ENCODE peak calls at places on chromosomes 16 and 17, in eight cellular contexts. One of them, this sample, is unnamed.

GRCh38 chr17:43025766-43026537 is 921 bp downstream of the RND2 start:
- DNase-seq in HFFc6: no peak
- DNase-seq in heart left ventricle: no peak
- DNase-seq in cardiac muscle cell: no peak
- DNase-seq in choroid plexus epithelial cell: no peak
- DNase-seq in breast epithelium: no peak
- DNase-seq in RWPE1: no peak
- DNase-seq in AG09319: no peak
- DNase-seq in this sample: no peak

GRCh38 chr17:29151567-29151966 is 28.6 kb downstream of the MYO18A start:
- DNase-seq in choroid plexus epithelial cell: peak
- DNase-seq in HFFc6: peak
- DNase-seq in breast epithelium: no peak
- DNase-seq in AG09319: no peak
- DNase-seq in RWPE1: peak
- DNase-seq in cardiac muscle cell: peak
- DNase-seq in heart left ventricle: no peak
- DNase-seq in this sample: no peak

GRCh38 chr17:59154335-59154720 is 658 bp downstream of the SKA2 start:
- DNase-seq in AG09319: no peak
- DNase-seq in breast epithelium: no peak
- DNase-seq in HFFc6: no peak
- DNase-seq in RWPE1: peak
- DNase-seq in choroid plexus epithelial cell: peak
- DNase-seq in cardiac muscle cell: peak
- DNase-seq in heart left ventricle: no peak
- DNase-seq in this sample: no peak

GRCh38 chr16:27982184-27982583 is 81.3 kb downstream of the GSG1L start:
- DNase-seq in heart left ventricle: no peak
- DNase-seq in breast epithelium: no peak
- DNase-seq in cardiac muscle cell: no peak
- DNase-seq in HFFc6: no peak
- DNase-seq in choroid plexus epithelial cell: no peak
- DNase-seq in AG09319: no peak
- DNase-seq in RWPE1: no peak
- DNase-seq in this sample: no peak

GRCh38 chr17:17406225-17406624 is 70.6 kb upstream of the MED9 start:
- DNase-seq in AG09319: no peak
- DNase-seq in cardiac muscle cell: no peak
- DNase-seq in breast epithelium: peak
- DNase-seq in heart left ventricle: no peak
- DNase-seq in RWPE1: no peak
- DNase-seq in choroid plexus epithelial cell: no peak
- DNase-seq in HFFc6: no peak
- DNase-seq in this sample: no peak

GRCh38 chr16:56864910-56865309 is at the start of gene SLC12A3:
- DNase-seq in choroid plexus epithelial cell: no peak
- DNase-seq in HFFc6: no peak
- DNase-seq in AG09319: no peak
- DNase-seq in heart left ventricle: no peak
- DNase-seq in RWPE1: no peak
- DNase-seq in cardiac muscle cell: no peak
- DNase-seq in breast epithelium: no peak
- DNase-seq in this sample: no peak

GRCh38 chr16:7051586-7052349 is 280.9 kb upstream of the RBFOX1 start:
- DNase-seq in cardiac muscle cell: no peak
- DNase-seq in AG09319: no peak
- DNase-seq in heart left ventricle: no peak
- DNase-seq in choroid plexus epithelial cell: no peak
- DNase-seq in RWPE1: no peak
- DNase-seq in HFFc6: no peak
- DNase-seq in breast epithelium: no peak
- DNase-seq in this sample: no peak

GRCh38 chr16:31460582-31461002 is 1.3 kb downstream of the ARMC5 start:
- DNase-seq in heart left ventricle: no peak
- DNase-seq in AG09319: peak
- DNase-seq in choroid plexus epithelial cell: peak
- DNase-seq in RWPE1: no peak
- DNase-seq in cardiac muscle cell: peak
- DNase-seq in HFFc6: peak
- DNase-seq in breast epithelium: no peak
- DNase-seq in this sample: peak

GRCh38 chr17:1707107-1707506 is 3.1 kb downstream of the TLCD2 start:
- DNase-seq in heart left ventricle: no peak
- DNase-seq in AG09319: no peak
- DNase-seq in HFFc6: no peak
- DNase-seq in breast epithelium: no peak
- DNase-seq in RWPE1: no peak
- DNase-seq in choroid plexus epithelial cell: no peak
- DNase-seq in cardiac muscle cell: no peak
- DNase-seq in this sample: no peak

DNA sequence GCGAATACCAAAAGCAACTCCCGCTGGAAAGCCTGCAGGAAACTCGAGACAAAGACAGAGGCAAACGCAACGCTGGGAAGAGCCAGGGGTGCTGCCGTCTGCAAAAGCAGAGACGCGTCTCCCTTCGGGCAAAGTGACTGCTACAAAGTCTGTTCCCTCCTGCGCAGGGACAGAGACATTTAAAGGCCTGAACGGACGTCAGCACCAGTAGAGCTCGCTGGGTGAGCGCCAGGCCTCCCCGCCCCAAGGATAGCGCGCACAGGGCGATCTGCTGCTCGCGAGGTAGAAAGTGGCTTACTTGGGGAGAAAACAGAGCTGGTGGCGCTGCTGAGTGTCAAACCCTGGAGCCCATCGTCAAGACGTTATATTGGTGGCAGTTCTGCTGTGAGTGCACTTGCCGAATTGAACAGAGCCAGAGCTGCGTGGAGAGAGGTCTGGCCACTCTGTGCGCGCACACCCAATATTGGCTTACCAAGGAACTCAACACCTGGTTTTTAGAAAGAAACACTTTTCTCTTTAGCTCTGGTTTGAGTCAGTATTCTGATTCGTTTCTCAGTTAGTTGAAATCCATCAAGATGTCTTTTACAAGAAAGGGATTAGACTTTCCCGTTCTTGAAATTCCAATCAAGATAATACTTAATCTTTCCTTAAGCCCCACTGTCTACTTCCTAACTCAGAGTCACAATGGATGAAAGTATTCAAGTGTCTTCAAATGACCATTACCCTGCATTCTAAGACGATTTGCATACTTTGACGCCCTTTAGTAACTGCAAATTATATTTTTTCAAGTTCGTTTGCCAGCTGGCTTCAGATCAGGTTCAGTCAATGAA is 190.1 kb downstream of the USP22 start:
- DNase-seq in heart left ventricle: peak
- DNase-seq in cardiac muscle cell: peak
- DNase-seq in HFFc6: no peak
- DNase-seq in RWPE1: no peak
- DNase-seq in choroid plexus epithelial cell: peak
- DNase-seq in breast epithelium: no peak
- DNase-seq in AG09319: no peak
- DNase-seq in this sample: no peak
- TF ChIP-seq CTCF in heart left ventricle: no peak
- TF ChIP-seq CTCF in cardiac muscle cell: no peak
- TF ChIP-seq CTCF in HFFc6: no peak
- TF ChIP-seq CTCF in RWPE1: no peak
- TF ChIP-seq CTCF in choroid plexus epithelial cell: no peak
- TF ChIP-seq CTCF in breast epithelium: no peak
- TF ChIP-seq CTCF in AG09319: no peak
- TF ChIP-seq CTCF in this sample: no peak

GRCh38 chr16:83418565-83418964 is 389.2 kb upstream of the HSBP1 start:
- DNase-seq in choroid plexus epithelial cell: no peak
- DNase-seq in AG09319: no peak
- DNase-seq in heart left ventricle: no peak
- DNase-seq in cardiac muscle cell: no peak
- DNase-seq in RWPE1: no peak
- DNase-seq in breast epithelium: no peak
- DNase-seq in HFFc6: no peak
- DNase-seq in this sample: no peak
- TF ChIP-seq CTCF in choroid plexus epithelial cell: peak
- TF ChIP-seq CTCF in AG09319: no peak
- TF ChIP-seq CTCF in heart left ventricle: no peak
- TF ChIP-seq CTCF in cardiac muscle cell: no peak
- TF ChIP-seq CTCF in RWPE1: no peak
- TF ChIP-seq CTCF in breast epithelium: no peak
- TF ChIP-seq CTCF in HFFc6: peak
- TF ChIP-seq CTCF in this sample: no peak

DNA sequence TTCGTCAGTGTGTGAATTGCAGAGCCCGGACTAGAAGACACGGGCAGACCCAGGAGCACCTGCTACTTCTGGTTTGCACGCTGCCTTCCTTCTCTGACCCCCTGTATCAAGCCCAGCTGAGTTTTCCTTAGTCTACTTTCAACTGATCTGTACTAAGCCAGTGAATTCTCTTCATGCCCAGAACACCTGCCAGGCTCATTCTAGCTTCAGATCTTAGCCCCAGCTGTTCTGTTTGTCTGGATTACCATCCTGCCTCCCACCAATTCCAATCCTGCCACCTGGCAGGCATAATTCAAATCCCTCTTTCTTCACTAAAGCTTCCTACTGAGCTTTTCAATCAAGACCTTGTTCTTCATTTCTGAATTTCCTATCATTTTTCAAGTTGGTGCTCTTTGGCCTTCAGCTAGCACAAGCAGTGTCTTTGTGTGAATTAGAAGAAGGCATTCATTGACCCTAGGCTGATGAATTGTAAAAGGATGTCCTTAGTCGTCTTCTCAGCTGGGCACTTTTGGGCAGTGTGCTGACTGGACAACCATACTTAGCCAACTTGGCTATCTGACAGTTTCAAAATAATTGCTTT is 357.6 kb downstream of the UTP18 start:
- DNase-seq in HFFc6: no peak
- DNase-seq in cardiac muscle cell: no peak
- DNase-seq in choroid plexus epithelial cell: no peak
- DNase-seq in RWPE1: no peak
- DNase-seq in breast epithelium: no peak
- DNase-seq in AG09319: no peak
- DNase-seq in heart left ventricle: no peak
- DNase-seq in this sample: no peak
- TF ChIP-seq CTCF in HFFc6: no peak
- TF ChIP-seq CTCF in cardiac muscle cell: no peak
- TF ChIP-seq CTCF in choroid plexus epithelial cell: no peak
- TF ChIP-seq CTCF in RWPE1: no peak
- TF ChIP-seq CTCF in breast epithelium: no peak
- TF ChIP-seq CTCF in AG09319: no peak
- TF ChIP-seq CTCF in heart left ventricle: no peak
- TF ChIP-seq CTCF in this sample: no peak

GRCh38 chr17:16378631-16379282 is 2.1 kb upstream of the UBB start:
- DNase-seq in cardiac muscle cell: no peak
- DNase-seq in AG09319: no peak
- DNase-seq in heart left ventricle: no peak
- DNase-seq in breast epithelium: no peak
- DNase-seq in choroid plexus epithelial cell: no peak
- DNase-seq in HFFc6: no peak
- DNase-seq in RWPE1: peak
- DNase-seq in this sample: no peak

GRCh38 chr17:16380640-16381495 is at the start of gene UBB:
- DNase-seq in HFFc6: peak
- DNase-seq in RWPE1: peak
- DNase-seq in cardiac muscle cell: peak
- DNase-seq in AG09319: peak
- DNase-seq in choroid plexus epithelial cell: peak
- DNase-seq in heart left ventricle: peak
- DNase-seq in breast epithelium: peak
- DNase-seq in this sample: peak

GRCh38 chr17:16381496-16381820 is 567 bp downstream of the UBB start:
- DNase-seq in heart left ventricle: no peak
- DNase-seq in choroid plexus epithelial cell: no peak
- DNase-seq in RWPE1: no peak
- DNase-seq in HFFc6: peak
- DNase-seq in AG09319: no peak
- DNase-seq in breast epithelium: no peak
- DNase-seq in cardiac muscle cell: peak
- DNase-seq in this sample: no peak

GRCh38 chr17:16377804-16378400 is 3.0 kb upstream of the UBB start:
- DNase-seq in HFFc6: peak
- DNase-seq in cardiac muscle cell: peak
- DNase-seq in breast epithelium: no peak
- DNase-seq in choroid plexus epithelial cell: peak
- DNase-seq in heart left ventricle: no peak
- DNase-seq in RWPE1: no peak
- DNase-seq in AG09319: no peak
- DNase-seq in this sample: no peak

GRCh38 chr17:16379654-16380053 is 1.2 kb upstream of the UBB start:
- DNase-seq in AG09319: no peak
- DNase-seq in choroid plexus epithelial cell: no peak
- DNase-seq in heart left ventricle: no peak
- DNase-seq in HFFc6: no peak
- DNase-seq in breast epithelium: no peak
- DNase-seq in cardiac muscle cell: no peak
- DNase-seq in RWPE1: no peak
- DNase-seq in this sample: no peak
- TF ChIP-seq CTCF in AG09319: no peak
- TF ChIP-seq CTCF in choroid plexus epithelial cell: no peak
- TF ChIP-seq CTCF in heart left ventricle: no peak
- TF ChIP-seq CTCF in HFFc6: no peak
- TF ChIP-seq CTCF in breast epithelium: no peak
- TF ChIP-seq CTCF in cardiac muscle cell: no peak
- TF ChIP-seq CTCF in RWPE1: no peak
- TF ChIP-seq CTCF in this sample: no peak

GRCh38 chr17:55332296-55333041 is 67.7 kb downstream of the HLF start:
- DNase-seq in AG09319: no peak
- DNase-seq in cardiac muscle cell: no peak
- DNase-seq in choroid plexus epithelial cell: no peak
- DNase-seq in breast epithelium: no peak
- DNase-seq in HFFc6: no peak
- DNase-seq in RWPE1: no peak
- DNase-seq in heart left ventricle: no peak
- DNase-seq in this sample: no peak

GRCh38 chr17:55334881-55335523 is 70.2 kb downstream of the HLF start:
- DNase-seq in HFFc6: no peak
- DNase-seq in AG09319: no peak
- DNase-seq in breast epithelium: no peak
- DNase-seq in cardiac muscle cell: no peak
- DNase-seq in choroid plexus epithelial cell: no peak
- DNase-seq in heart left ventricle: no peak
- DNase-seq in RWPE1: no peak
- DNase-seq in this sample: no peak

GRCh38 chr17:55336426-55336825 is 71.7 kb downstream of the HLF start:
- DNase-seq in AG09319: no peak
- DNase-seq in breast epithelium: no peak
- DNase-seq in cardiac muscle cell: no peak
- DNase-seq in choroid plexus epithelial cell: no peak
- DNase-seq in heart left ventricle: no peak
- DNase-seq in HFFc6: no peak
- DNase-seq in RWPE1: no peak
- DNase-seq in this sample: no peak

GRCh38 chr17:55334285-55334684 is 69.5 kb downstream of the HLF start:
- DNase-seq in AG09319: peak
- DNase-seq in heart left ventricle: no peak
- DNase-seq in RWPE1: no peak
- DNase-seq in breast epithelium: no peak
- DNase-seq in choroid plexus epithelial cell: no peak
- DNase-seq in HFFc6: peak
- DNase-seq in cardiac muscle cell: peak
- DNase-seq in this sample: no peak

DNA sequence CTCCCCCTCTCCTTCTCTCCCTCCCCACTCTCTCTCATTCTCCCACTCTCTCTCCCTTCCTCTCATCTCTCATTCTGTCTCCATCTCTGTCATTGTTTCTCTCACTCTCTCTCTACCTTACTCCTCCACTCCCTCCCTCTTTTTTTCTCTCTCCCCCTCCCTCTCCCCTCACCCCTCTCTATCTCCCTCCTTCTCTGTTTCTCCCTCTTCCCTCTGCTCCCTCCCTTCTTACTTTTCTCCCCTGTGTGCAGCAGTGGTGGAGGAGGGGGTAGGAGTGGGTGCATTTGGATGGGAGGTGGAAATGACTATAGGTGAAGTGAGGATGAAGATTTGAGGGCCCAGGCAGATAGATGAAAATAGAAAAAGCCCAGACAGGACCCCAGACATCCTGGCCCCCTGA is 70.9 kb downstream of the HLF start:
- DNase-seq in cardiac muscle cell: no peak
- DNase-seq in RWPE1: no peak
- DNase-seq in HFFc6: no peak
- DNase-seq in choroid plexus epithelial cell: no peak
- DNase-seq in breast epithelium: no peak
- DNase-seq in heart left ventricle: no peak
- DNase-seq in AG09319: no peak
- DNase-seq in this sample: no peak
- TF ChIP-seq CTCF in cardiac muscle cell: no peak
- TF ChIP-seq CTCF in RWPE1: no peak
- TF ChIP-seq CTCF in HFFc6: no peak
- TF ChIP-seq CTCF in choroid plexus epithelial cell: no peak
- TF ChIP-seq CTCF in breast epithelium: no peak
- TF ChIP-seq CTCF in heart left ventricle: no peak
- TF ChIP-seq CTCF in AG09319: no peak
- TF ChIP-seq CTCF in this sample: no peak

This sample was measured in AG09309.